ENCODE peak calls at places on chromosomes 1 and 21, in six cellular contexts. One of them, this sample, is unnamed.

GRCh38 chr1:206699626-206700025 is 14.9 kb downstream of the MAPKAPK2 start:
- DNase-seq in A549: no peak
- DNase-seq in HepG2: peak; percentile 74
- DNase-seq in K562: no peak
- DNase-seq in endothelial cell of umbilical vein: no peak
- DNase-seq in GM12878: no peak
- DNase-seq in this sample: peak; percentile 80

GRCh38 chr1:37233606-37234005 is 199.3 kb upstream of the GRIK3 start:
- DNase-seq in A549: no peak
- DNase-seq in HepG2: no peak
- DNase-seq in K562: no peak
- DNase-seq in endothelial cell of umbilical vein: no peak
- DNase-seq in GM12878: no peak
- DNase-seq in this sample: no peak

GRCh38 chr1:232340448-232340847 is 289.5 kb downstream of the SIPA1L2 start:
- DNase-seq in A549: peak; percentile 6
- DNase-seq in HepG2: no peak
- DNase-seq in K562: no peak
- DNase-seq in endothelial cell of umbilical vein: no peak
- DNase-seq in GM12878: no peak
- DNase-seq in this sample: no peak

GRCh38 chr21:25733859-25734653 is 648 bp downstream of the ATP5PF start:
- DNase-seq in A549: peak; percentile 1
- DNase-seq in HepG2: peak; percentile 62
- DNase-seq in K562: no peak
- DNase-seq in endothelial cell of umbilical vein: peak; percentile 49
- DNase-seq in GM12878: no peak
- DNase-seq in this sample: peak; percentile 40

GRCh38 chr1:20279507-20279906 is 11.2 kb upstream of the VWA5B1 start:
- DNase-seq in A549: peak; percentile 14
- DNase-seq in HepG2: no peak
- DNase-seq in K562: no peak
- DNase-seq in endothelial cell of umbilical vein: no peak
- DNase-seq in GM12878: no peak
- DNase-seq in this sample: no peak

GRCh38 chr1:15215116-15215515 is 31.9 kb upstream of the FHAD1 start:
- DNase-seq in A549: no peak
- DNase-seq in HepG2: no peak
- DNase-seq in K562: no peak
- DNase-seq in endothelial cell of umbilical vein: no peak
- DNase-seq in GM12878: no peak
- DNase-seq in this sample: no peak

GRCh38 chr1:172003766-172004530 is 162.7 kb downstream of the DNM3 start:
- DNase-seq in A549: no peak
- DNase-seq in HepG2: no peak
- DNase-seq in K562: no peak
- DNase-seq in endothelial cell of umbilical vein: no peak
- DNase-seq in GM12878: no peak
- DNase-seq in this sample: peak; percentile 3

GRCh38 chr1:45954401-45954847 is 151.0 kb downstream of the MAST2 start:
- DNase-seq in A549: peak; percentile 74
- DNase-seq in HepG2: peak; percentile 29
- DNase-seq in K562: no peak
- DNase-seq in endothelial cell of umbilical vein: peak; percentile 81
- DNase-seq in GM12878: no peak
- DNase-seq in this sample: peak; percentile 2

GRCh38 chr1:226664413-226665101 is 74.5 kb downstream of the ITPKB start:
- DNase-seq in A549: no peak
- DNase-seq in HepG2: no peak
- DNase-seq in K562: no peak
- DNase-seq in endothelial cell of umbilical vein: peak; percentile 82
- DNase-seq in GM12878: no peak
- DNase-seq in this sample: no peak
- TF ChIP-seq MYC in A549: no peak
- TF ChIP-seq MYC in HepG2: no peak
- TF ChIP-seq MYC in K562: no peak
- TF ChIP-seq MYC in endothelial cell of umbilical vein: no peak
- TF ChIP-seq MYC in GM12878: no peak
- TF ChIP-seq MYC in this sample: no peak

DNA sequence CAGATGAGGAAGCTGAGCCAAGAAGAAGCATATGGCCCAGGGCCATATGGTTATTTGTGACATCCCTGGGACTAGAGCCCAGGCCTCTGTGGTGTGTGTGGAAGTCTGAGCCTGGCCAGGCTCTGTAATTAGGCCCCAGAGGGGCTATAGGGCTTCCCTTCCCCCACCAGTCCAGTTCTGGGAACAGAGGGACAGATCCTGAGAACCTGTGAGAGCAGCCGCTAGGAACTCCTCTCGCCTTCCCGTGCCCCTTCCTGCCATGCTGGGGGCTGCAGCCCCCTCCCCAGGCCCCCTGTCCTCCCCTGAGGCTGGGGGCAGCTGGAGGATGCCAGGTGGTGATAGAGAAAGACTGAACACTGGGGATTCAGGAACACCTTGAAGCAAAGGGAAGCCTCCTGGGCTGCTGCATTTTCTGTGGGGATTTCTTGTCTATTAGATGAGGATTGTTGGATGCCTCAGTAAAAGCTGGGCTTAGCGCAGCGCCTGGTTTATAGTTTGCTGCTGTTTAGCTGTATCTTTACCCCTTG is 33.3 kb downstream of the COQ8A start:
- DNase-seq in A549: no peak
- DNase-seq in HepG2: no peak
- DNase-seq in K562: no peak
- DNase-seq in endothelial cell of umbilical vein: no peak
- DNase-seq in GM12878: no peak
- DNase-seq in this sample: no peak
- TF ChIP-seq POLR2A in A549: no peak
- TF ChIP-seq POLR2A in HepG2: no peak
- TF ChIP-seq POLR2A in K562: no peak
- TF ChIP-seq POLR2A in endothelial cell of umbilical vein: no peak
- TF ChIP-seq POLR2A in GM12878: no peak
- TF ChIP-seq POLR2A in this sample: no peak

DNA sequence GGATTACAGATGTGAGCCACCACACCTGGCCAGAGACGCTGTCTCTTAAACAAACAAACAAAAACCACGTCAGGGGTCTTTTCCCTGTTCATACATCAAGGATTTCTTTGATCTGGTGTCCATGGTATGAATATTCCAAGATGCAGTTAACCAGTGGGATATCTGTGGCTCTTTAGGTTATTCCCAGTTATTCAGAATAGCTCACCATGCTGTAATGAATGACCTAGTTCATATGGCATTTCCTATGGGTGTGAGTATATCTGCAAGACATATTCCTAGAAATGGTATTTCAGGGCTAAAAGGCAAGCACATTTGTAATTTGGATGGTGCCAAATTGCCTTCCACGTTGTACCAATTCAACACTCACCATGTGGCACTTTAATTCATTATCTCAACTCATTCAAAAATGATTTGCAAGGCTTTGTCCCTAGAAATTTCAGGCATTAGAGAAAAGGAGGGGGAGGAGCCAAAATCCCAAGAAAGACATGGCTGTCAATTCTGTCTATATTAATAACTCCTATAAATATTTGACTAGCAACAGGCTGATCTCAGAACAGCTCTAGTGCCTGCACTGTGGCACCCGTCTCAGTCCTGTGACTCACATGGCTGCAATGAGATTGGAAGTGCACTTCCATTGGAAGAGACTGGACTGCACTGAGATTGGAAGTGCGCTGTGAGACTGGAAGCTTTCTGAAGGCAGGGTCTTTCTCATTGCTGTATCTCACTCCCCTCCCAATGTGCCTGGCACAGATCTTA is 6.0 kb upstream of the STMN1 start:
- DNase-seq in A549: peak; percentile 32
- DNase-seq in HepG2: no peak
- DNase-seq in K562: no peak
- DNase-seq in endothelial cell of umbilical vein: peak; percentile 59
- DNase-seq in GM12878: no peak
- DNase-seq in this sample: no peak
- TF ChIP-seq MYC in A549: no peak
- TF ChIP-seq MYC in HepG2: no peak
- TF ChIP-seq MYC in K562: no peak
- TF ChIP-seq MYC in endothelial cell of umbilical vein: no peak
- TF ChIP-seq MYC in GM12878: no peak
- TF ChIP-seq MYC in this sample: no peak

DNA sequence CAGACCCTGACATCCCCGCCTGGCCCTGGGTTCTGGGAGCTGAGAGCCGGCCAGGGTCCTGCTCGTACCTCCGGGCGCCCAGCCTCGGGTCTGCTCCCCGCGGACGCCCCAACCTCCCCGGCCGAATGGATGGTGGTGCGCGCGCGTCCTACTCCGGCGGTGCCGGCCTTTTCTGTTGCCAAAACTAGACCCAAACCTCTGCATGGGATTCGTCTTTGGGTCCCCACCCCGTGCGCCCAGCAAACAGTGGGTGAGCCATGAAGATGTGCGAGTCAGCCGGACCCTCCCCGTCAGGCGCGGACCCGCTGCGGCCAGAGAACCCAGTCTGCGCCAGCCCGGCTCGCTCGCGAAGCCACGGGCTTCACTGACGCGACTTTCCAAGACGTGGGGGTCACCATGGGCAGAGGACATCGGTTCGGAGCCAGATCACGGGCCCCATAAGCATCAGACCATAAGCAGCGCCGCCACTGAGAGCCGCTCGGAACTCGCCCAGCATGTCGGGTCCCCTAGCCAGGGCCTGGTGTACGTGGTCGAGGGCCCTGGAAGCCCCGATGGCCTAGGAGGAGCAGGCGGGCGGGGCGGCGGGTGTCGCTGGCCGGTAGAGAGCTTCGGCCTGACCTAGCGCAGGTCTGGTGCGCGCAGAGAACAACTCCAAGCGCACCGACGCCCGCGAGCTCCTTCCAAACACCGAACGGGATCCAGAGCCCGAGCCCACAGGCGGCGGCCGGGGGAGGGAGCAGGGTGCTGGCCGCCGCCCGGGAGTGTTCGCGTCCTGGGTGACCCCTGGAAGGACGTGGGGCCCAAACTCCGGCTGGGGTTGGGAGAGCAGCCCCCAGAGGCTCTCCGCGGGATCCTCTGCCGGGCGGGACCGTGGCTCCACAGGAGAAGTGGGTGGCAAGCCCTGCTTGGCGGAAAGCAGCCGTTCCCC is 1.0 kb upstream of the TP73 start:
- DNase-seq in A549: peak; percentile 19
- DNase-seq in HepG2: no peak
- DNase-seq in K562: peak; percentile 59
- DNase-seq in endothelial cell of umbilical vein: no peak
- DNase-seq in GM12878: no peak
- DNase-seq in this sample: no peak
- TF ChIP-seq POLR2A in A549: no peak
- TF ChIP-seq POLR2A in HepG2: no peak
- TF ChIP-seq POLR2A in K562: no peak
- TF ChIP-seq POLR2A in endothelial cell of umbilical vein: no peak
- TF ChIP-seq POLR2A in GM12878: peak; percentile 16
- TF ChIP-seq POLR2A in this sample: no peak

GRCh38 chr1:160797861-160798273 is 1.9 kb downstream of the LY9 start:
- DNase-seq in A549: no peak
- DNase-seq in HepG2: no peak
- DNase-seq in K562: no peak
- DNase-seq in endothelial cell of umbilical vein: no peak
- DNase-seq in GM12878: no peak
- DNase-seq in this sample: no peak
- TF ChIP-seq MYC in A549: no peak
- TF ChIP-seq MYC in HepG2: no peak
- TF ChIP-seq MYC in K562: no peak
- TF ChIP-seq MYC in endothelial cell of umbilical vein: no peak
- TF ChIP-seq MYC in GM12878: no peak
- TF ChIP-seq MYC in this sample: no peak

GRCh38 chr1:52702886-52703787 is 5.0 kb upstream of the COA7 start:
- DNase-seq in A549: peak; percentile 92
- DNase-seq in HepG2: peak; percentile 94
- DNase-seq in K562: peak; percentile 97
- DNase-seq in endothelial cell of umbilical vein: peak; percentile 89
- DNase-seq in GM12878: peak; percentile 77
- DNase-seq in this sample: peak; percentile 96
- TF ChIP-seq POLR2A in A549: peak; percentile 7
- TF ChIP-seq POLR2A in HepG2: peak; percentile 80
- TF ChIP-seq POLR2A in K562: peak; percentile 71
- TF ChIP-seq POLR2A in endothelial cell of umbilical vein: peak; percentile 54
- TF ChIP-seq POLR2A in GM12878: peak; percentile 71
- TF ChIP-seq POLR2A in this sample: peak; percentile 60